ENCODE peak calls at places on chromosomes 13 and 19, in seven cellular contexts. One of them, this sample, is unnamed.

GRCh38 chr13:95002126-95002525 is 289.8 kb upstream of the SOX21 start:
- DNase-seq in NCI-H146: peak
- DNase-seq in epithelial cell of esophagus: no peak
- DNase-seq in nephron progenitor cell: no peak
- DNase-seq in activated CD4-positive, alpha-beta memory T cell treated with anti-CD3 and anti-CD28 coated beads for 36 hours: no peak
- DNase-seq in ascending aorta: no peak
- DNase-seq in C1 segment of cervical spinal cord: no peak
- DNase-seq in this sample: no peak

GRCh38 chr19:7397687-7398086 is 49.0 kb downstream of the ARHGEF18 start:
- DNase-seq in C1 segment of cervical spinal cord: no peak
- DNase-seq in activated CD4-positive, alpha-beta memory T cell treated with anti-CD3 and anti-CD28 coated beads for 36 hours: no peak
- DNase-seq in ascending aorta: no peak
- DNase-seq in epithelial cell of esophagus: peak
- DNase-seq in NCI-H146: no peak
- DNase-seq in nephron progenitor cell: no peak
- DNase-seq in this sample: no peak

GRCh38 chr19:39542198-39542597 is 2.2 kb upstream of the EID2 start:
- DNase-seq in epithelial cell of esophagus: peak
- DNase-seq in C1 segment of cervical spinal cord: no peak
- DNase-seq in nephron progenitor cell: no peak
- DNase-seq in activated CD4-positive, alpha-beta memory T cell treated with anti-CD3 and anti-CD28 coated beads for 36 hours: no peak
- DNase-seq in NCI-H146: peak
- DNase-seq in ascending aorta: no peak
- DNase-seq in this sample: no peak

GRCh38 chr19:19276386-19276785 is 3.3 kb upstream of the TM6SF2 start:
- DNase-seq in NCI-H146: no peak
- DNase-seq in C1 segment of cervical spinal cord: no peak
- DNase-seq in epithelial cell of esophagus: no peak
- DNase-seq in ascending aorta: no peak
- DNase-seq in activated CD4-positive, alpha-beta memory T cell treated with anti-CD3 and anti-CD28 coated beads for 36 hours: no peak
- DNase-seq in nephron progenitor cell: no peak
- DNase-seq in this sample: no peak

GRCh38 chr19:55537741-55538111 is 793 bp upstream of the SBK2 start:
- DNase-seq in NCI-H146: no peak
- DNase-seq in C1 segment of cervical spinal cord: no peak
- DNase-seq in epithelial cell of esophagus: no peak
- DNase-seq in nephron progenitor cell: no peak
- DNase-seq in activated CD4-positive, alpha-beta memory T cell treated with anti-CD3 and anti-CD28 coated beads for 36 hours: no peak
- DNase-seq in ascending aorta: no peak
- DNase-seq in this sample: no peak

GRCh38 chr13:37791699-37792098 is 77.9 kb downstream of the TRPC4 start:
- DNase-seq in epithelial cell of esophagus: no peak
- DNase-seq in NCI-H146: no peak
- DNase-seq in C1 segment of cervical spinal cord: no peak
- DNase-seq in nephron progenitor cell: no peak
- DNase-seq in activated CD4-positive, alpha-beta memory T cell treated with anti-CD3 and anti-CD28 coated beads for 36 hours: no peak
- DNase-seq in ascending aorta: no peak
- DNase-seq in this sample: peak

GRCh38 chr13:40440990-40441820 is 225.2 kb downstream of the FOXO1 start:
- DNase-seq in NCI-H146: no peak
- DNase-seq in C1 segment of cervical spinal cord: peak
- DNase-seq in epithelial cell of esophagus: peak
- DNase-seq in nephron progenitor cell: no peak
- DNase-seq in ascending aorta: no peak
- DNase-seq in activated CD4-positive, alpha-beta memory T cell treated with anti-CD3 and anti-CD28 coated beads for 36 hours: no peak
- DNase-seq in this sample: no peak

GRCh38 chr19:55206664-55207500 is 2.4 kb downstream of the PTPRH start:
- DNase-seq in ascending aorta: peak
- DNase-seq in nephron progenitor cell: peak
- DNase-seq in activated CD4-positive, alpha-beta memory T cell treated with anti-CD3 and anti-CD28 coated beads for 36 hours: peak
- DNase-seq in epithelial cell of esophagus: peak
- DNase-seq in NCI-H146: peak
- DNase-seq in C1 segment of cervical spinal cord: peak
- DNase-seq in this sample: peak

GRCh38 chr13:74036373-74036772 is 97.8 kb downstream of the KLF12 start:
- DNase-seq in C1 segment of cervical spinal cord: no peak
- DNase-seq in ascending aorta: no peak
- DNase-seq in NCI-H146: no peak
- DNase-seq in activated CD4-positive, alpha-beta memory T cell treated with anti-CD3 and anti-CD28 coated beads for 36 hours: no peak
- DNase-seq in epithelial cell of esophagus: peak
- DNase-seq in nephron progenitor cell: no peak
- DNase-seq in this sample: no peak

GRCh38 chr19:10766049-10766623 is 48.3 kb downstream of the DNM2 start:
- DNase-seq in activated CD4-positive, alpha-beta memory T cell treated with anti-CD3 and anti-CD28 coated beads for 36 hours: no peak
- DNase-seq in NCI-H146: no peak
- DNase-seq in nephron progenitor cell: no peak
- DNase-seq in C1 segment of cervical spinal cord: no peak
- DNase-seq in ascending aorta: no peak
- DNase-seq in epithelial cell of esophagus: no peak
- DNase-seq in this sample: no peak

GRCh38 chr13:94233401-94233800 is 246.1 kb downstream of the DCT start:
- DNase-seq in activated CD4-positive, alpha-beta memory T cell treated with anti-CD3 and anti-CD28 coated beads for 36 hours: no peak
- DNase-seq in ascending aorta: no peak
- DNase-seq in NCI-H146: no peak
- DNase-seq in C1 segment of cervical spinal cord: no peak
- DNase-seq in nephron progenitor cell: peak
- DNase-seq in epithelial cell of esophagus: peak
- DNase-seq in this sample: peak

GRCh38 chr19:55005684-55006488 is 32.2 kb downstream of the GP6 start:
- DNase-seq in NCI-H146: peak
- DNase-seq in epithelial cell of esophagus: no peak
- DNase-seq in C1 segment of cervical spinal cord: no peak
- DNase-seq in nephron progenitor cell: peak
- DNase-seq in ascending aorta: no peak
- DNase-seq in activated CD4-positive, alpha-beta memory T cell treated with anti-CD3 and anti-CD28 coated beads for 36 hours: peak
- DNase-seq in this sample: peak

GRCh38 chr19:58361900-58362271 is 665 bp downstream of the ZNF497 start:
- DNase-seq in epithelial cell of esophagus: no peak
- DNase-seq in C1 segment of cervical spinal cord: no peak
- DNase-seq in activated CD4-positive, alpha-beta memory T cell treated with anti-CD3 and anti-CD28 coated beads for 36 hours: peak
- DNase-seq in nephron progenitor cell: no peak
- DNase-seq in NCI-H146: peak
- DNase-seq in ascending aorta: no peak
- DNase-seq in this sample: peak

GRCh38 chr13:73745190-73745589 is 389.0 kb downstream of the KLF12 start:
- DNase-seq in C1 segment of cervical spinal cord: no peak
- DNase-seq in epithelial cell of esophagus: no peak
- DNase-seq in NCI-H146: no peak
- DNase-seq in activated CD4-positive, alpha-beta memory T cell treated with anti-CD3 and anti-CD28 coated beads for 36 hours: no peak
- DNase-seq in ascending aorta: no peak
- DNase-seq in nephron progenitor cell: no peak
- DNase-seq in this sample: no peak

GRCh38 chr19:42563352-42564210 is 31.1 kb downstream of the CEACAM8 start:
- DNase-seq in ascending aorta: no peak
- DNase-seq in C1 segment of cervical spinal cord: no peak
- DNase-seq in epithelial cell of esophagus: peak
- DNase-seq in activated CD4-positive, alpha-beta memory T cell treated with anti-CD3 and anti-CD28 coated beads for 36 hours: peak
- DNase-seq in NCI-H146: peak
- DNase-seq in nephron progenitor cell: peak
- DNase-seq in this sample: no peak

GRCh38 chr13:50358221-50358620 is 343.0 kb downstream of the KCNRG start:
- DNase-seq in nephron progenitor cell: no peak
- DNase-seq in C1 segment of cervical spinal cord: no peak
- DNase-seq in activated CD4-positive, alpha-beta memory T cell treated with anti-CD3 and anti-CD28 coated beads for 36 hours: no peak
- DNase-seq in epithelial cell of esophagus: no peak
- DNase-seq in ascending aorta: no peak
- DNase-seq in NCI-H146: no peak
- DNase-seq in this sample: peak

GRCh38 chr19:5828661-5829566 is 10.6 kb downstream of the FUT6 start:
- DNase-seq in NCI-H146: peak
- DNase-seq in ascending aorta: no peak
- DNase-seq in epithelial cell of esophagus: no peak
- DNase-seq in nephron progenitor cell: peak
- DNase-seq in activated CD4-positive, alpha-beta memory T cell treated with anti-CD3 and anti-CD28 coated beads for 36 hours: peak
- DNase-seq in C1 segment of cervical spinal cord: no peak
- DNase-seq in this sample: no peak

GRCh38 chr13:91240341-91240740 is 107.1 kb upstream of the MIR17HG start:
- DNase-seq in C1 segment of cervical spinal cord: no peak
- DNase-seq in epithelial cell of esophagus: no peak
- DNase-seq in ascending aorta: no peak
- DNase-seq in activated CD4-positive, alpha-beta memory T cell treated with anti-CD3 and anti-CD28 coated beads for 36 hours: no peak
- DNase-seq in NCI-H146: no peak
- DNase-seq in nephron progenitor cell: no peak
- DNase-seq in this sample: no peak

GRCh38 chr19:16595097-16595496 is 22.9 kb upstream of the SLC35E1 start:
- DNase-seq in C1 segment of cervical spinal cord: no peak
- DNase-seq in nephron progenitor cell: no peak
- DNase-seq in NCI-H146: no peak
- DNase-seq in activated CD4-positive, alpha-beta memory T cell treated with anti-CD3 and anti-CD28 coated beads for 36 hours: no peak
- DNase-seq in epithelial cell of esophagus: no peak
- DNase-seq in ascending aorta: no peak
- DNase-seq in this sample: no peak

GRCh38 chr13:93956416-93956815 is 523.1 kb downstream of the DCT start:
- DNase-seq in epithelial cell of esophagus: no peak
- DNase-seq in ascending aorta: no peak
- DNase-seq in nephron progenitor cell: no peak
- DNase-seq in C1 segment of cervical spinal cord: no peak
- DNase-seq in activated CD4-positive, alpha-beta memory T cell treated with anti-CD3 and anti-CD28 coated beads for 36 hours: no peak
- DNase-seq in NCI-H146: no peak
- DNase-seq in this sample: peak

GRCh38 chr13:113746143-113746525 is 12.9 kb upstream of the TMEM255B start:
- DNase-seq in activated CD4-positive, alpha-beta memory T cell treated with anti-CD3 and anti-CD28 coated beads for 36 hours: no peak
- DNase-seq in epithelial cell of esophagus: no peak
- DNase-seq in C1 segment of cervical spinal cord: no peak
- DNase-seq in ascending aorta: no peak
- DNase-seq in NCI-H146: no peak
- DNase-seq in nephron progenitor cell: no peak
- DNase-seq in this sample: no peak

GRCh38 chr19:1102407-1103106 is 1.2 kb upstream of the GPX4 start:
- DNase-seq in epithelial cell of esophagus: peak
- DNase-seq in C1 segment of cervical spinal cord: no peak
- DNase-seq in ascending aorta: peak
- DNase-seq in nephron progenitor cell: no peak
- DNase-seq in activated CD4-positive, alpha-beta memory T cell treated with anti-CD3 and anti-CD28 coated beads for 36 hours: peak
- DNase-seq in NCI-H146: no peak
- DNase-seq in this sample: peak

GRCh38 chr19:802497-802887 is 5.2 kb downstream of the PTBP1 start:
- DNase-seq in activated CD4-positive, alpha-beta memory T cell treated with anti-CD3 and anti-CD28 coated beads for 36 hours: no peak
- DNase-seq in ascending aorta: no peak
- DNase-seq in C1 segment of cervical spinal cord: no peak
- DNase-seq in epithelial cell of esophagus: no peak
- DNase-seq in NCI-H146: no peak
- DNase-seq in nephron progenitor cell: peak
- DNase-seq in this sample: no peak

GRCh38 chr19:11378319-11379189 is 4.1 kb downstream of the SWSAP1 start:
- DNase-seq in nephron progenitor cell: peak
- DNase-seq in epithelial cell of esophagus: peak
- DNase-seq in activated CD4-positive, alpha-beta memory T cell treated with anti-CD3 and anti-CD28 coated beads for 36 hours: peak
- DNase-seq in C1 segment of cervical spinal cord: no peak
- DNase-seq in NCI-H146: peak
- DNase-seq in ascending aorta: no peak
- DNase-seq in this sample: no peak

GRCh38 chr13:111460548-111461444 is 140.4 kb downstream of the TEX29 start:
- DNase-seq in nephron progenitor cell: peak
- DNase-seq in ascending aorta: no peak
- DNase-seq in NCI-H146: peak
- DNase-seq in activated CD4-positive, alpha-beta memory T cell treated with anti-CD3 and anti-CD28 coated beads for 36 hours: peak
- DNase-seq in epithelial cell of esophagus: peak
- DNase-seq in C1 segment of cervical spinal cord: no peak
- DNase-seq in this sample: no peak

GRCh38 chr19:10412257-10412977 is 7.9 kb upstream of the PDE4A start:
- DNase-seq in nephron progenitor cell: no peak
- DNase-seq in NCI-H146: no peak
- DNase-seq in activated CD4-positive, alpha-beta memory T cell treated with anti-CD3 and anti-CD28 coated beads for 36 hours: peak
- DNase-seq in epithelial cell of esophagus: no peak
- DNase-seq in ascending aorta: no peak
- DNase-seq in C1 segment of cervical spinal cord: no peak
- DNase-seq in this sample: no peak

GRCh38 chr13:106521101-106521799 is 14.2 kb downstream of the EFNB2 start:
- DNase-seq in NCI-H146: peak
- DNase-seq in C1 segment of cervical spinal cord: no peak
- DNase-seq in epithelial cell of esophagus: peak
- DNase-seq in ascending aorta: no peak
- DNase-seq in nephron progenitor cell: no peak
- DNase-seq in activated CD4-positive, alpha-beta memory T cell treated with anti-CD3 and anti-CD28 coated beads for 36 hours: no peak
- DNase-seq in this sample: no peak

GRCh38 chr13:26017932-26018690 is 33.7 kb downstream of the SHISA2 start:
- DNase-seq in nephron progenitor cell: no peak
- DNase-seq in ascending aorta: no peak
- DNase-seq in activated CD4-positive, alpha-beta memory T cell treated with anti-CD3 and anti-CD28 coated beads for 36 hours: no peak
- DNase-seq in C1 segment of cervical spinal cord: no peak
- DNase-seq in NCI-H146: no peak
- DNase-seq in epithelial cell of esophagus: no peak
- DNase-seq in this sample: no peak